ENCODE peak calls at places on chromosomes 1 and 21, in ten cellular contexts. V is tibial artery; F is ovary; U is adrenal gland; Q is heart right ventricle; O is right cardiac atrium; W is prostate gland; Z is naive thymus-derived CD4-positive, alpha-beta T cell; G is uterus; J is endothelial cell of umbilical vein. D is an unnamed sample.

GRCh38 chr1:212683357-212683722 is 16.3 kb downstream of the BATF3 start:
- DNase-seq in V (no peak), F (no peak), U (peak; percentile 38), Q (no peak), O (peak; percentile 34), W (no peak), Z (no peak), G (no peak), J (no peak), D (no peak)

GRCh38 chr1:226312065-226312464 is 3.1 kb upstream of the LIN9 start:
- DNase-seq in V (no peak), F (no peak), U (no peak), Q (no peak), O (no peak), W (no peak), Z (no peak), G (no peak), J (no peak), D (no peak)

GRCh38 chr1:59350521-59350920 is 53.6 kb downstream of the FGGY start:
- DNase-seq in V (no peak), F (no peak), U (no peak), Q (no peak), O (no peak), W (no peak), Z (no peak), G (no peak), J (no peak), D (no peak)

GRCh38 chr1:235783148-235783776 is 83.4 kb downstream of the LYST start:
- DNase-seq in V (no peak), F (peak; percentile 36), U (no peak), Q (no peak), O (no peak), W (no peak), Z (no peak), G (no peak), J (peak; percentile 52), D (no peak)

GRCh38 chr1:115134850-115135484 is 45.7 kb upstream of the TSPAN2 start:
- DNase-seq in V (peak; percentile 85), F (no peak), U (peak; percentile 4), Q (no peak), O (peak; percentile 22), W (no peak), Z (no peak), G (no peak), J (peak; percentile 12), D (no peak)

GRCh38 chr1:206784471-206784903 is 12.2 kb upstream of the IL10 start:
- DNase-seq in V (no peak), F (no peak), U (no peak), Q (no peak), O (no peak), W (no peak), Z (no peak), G (no peak), J (no peak), D (no peak)

GRCh38 chr21:36164427-36164784 is 7.8 kb downstream of the DOP1B start:
- DNase-seq in V (no peak), F (no peak), U (no peak), Q (no peak), O (no peak), W (peak; percentile 66), Z (no peak), G (no peak), J (no peak), D (no peak)

GRCh38 chr1:205526431-205526830 is 22.0 kb downstream of the CDK18 start:
- DNase-seq in V (no peak), F (peak; percentile 57), U (no peak), Q (no peak), O (no peak), W (no peak), Z (no peak), G (no peak), J (no peak), D (no peak)

GRCh38 chr1:94095112-94095637 is 25.8 kb downstream of the ABCA4 start:
- DNase-seq in V (peak; percentile 90), F (peak; percentile 91), U (peak; percentile 51), Q (peak; percentile 87), O (peak; percentile 89), W (peak; percentile 29), Z (no peak), G (peak; percentile 86), J (peak; percentile 97), D (peak; percentile 83)

GRCh38 chr1:94093996-94094395 is 27.0 kb downstream of the ABCA4 start:
- DNase-seq in V (no peak), F (no peak), U (peak; percentile 12), Q (no peak), O (no peak), W (no peak), Z (no peak), G (no peak), J (no peak), D (no peak)

GRCh38 chr1:94093351-94093750 is 27.6 kb downstream of the ABCA4 start:
- DNase-seq in V (no peak), F (no peak), U (no peak), Q (no peak), O (no peak), W (no peak), Z (no peak), G (no peak), J (no peak), D (no peak)

GRCh38 chr1:94095744-94096469 is 25.0 kb downstream of the ABCA4 start:
- DNase-seq in V (peak; percentile 74), F (no peak), U (peak; percentile 81), Q (peak; percentile 65), O (peak; percentile 71), W (no peak), Z (no peak), G (peak; percentile 64), J (no peak), D (peak; percentile 48)

DNA sequence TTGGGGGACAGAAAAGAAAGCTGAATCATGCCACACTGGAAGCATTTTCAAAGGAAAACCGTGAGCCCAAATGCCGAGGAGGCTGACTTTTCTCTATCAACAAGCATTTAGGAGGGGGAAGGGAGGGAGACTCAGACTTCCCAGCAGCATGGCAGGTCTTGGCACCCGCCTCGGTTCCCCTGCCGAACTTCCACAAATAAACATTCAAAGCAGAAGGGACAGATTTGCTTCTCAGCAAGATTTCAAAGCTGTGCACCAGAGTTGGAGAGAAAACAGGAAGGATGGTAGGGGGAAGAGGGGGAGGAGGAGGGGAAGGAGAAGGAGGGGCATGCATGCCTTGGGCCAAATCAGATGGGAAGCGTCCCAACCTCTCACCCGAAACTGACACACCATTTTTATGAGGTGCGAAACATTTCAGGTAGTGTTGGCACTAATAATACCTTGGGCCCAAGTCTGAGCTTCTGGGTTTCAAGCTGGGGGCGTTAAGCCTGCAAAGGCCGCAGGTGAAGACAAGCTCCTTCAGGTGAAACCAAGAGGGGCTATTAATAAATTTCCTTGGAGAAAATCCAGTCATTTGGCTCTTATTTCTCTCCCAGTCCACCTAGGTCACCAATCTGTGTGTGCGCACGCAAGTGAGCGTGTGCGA is 26.4 kb downstream of the ABCA4 start:
- DNase-seq in V (peak; percentile 90), F (peak; percentile 79), U (peak; percentile 73), Q (peak; percentile 83), O (peak; percentile 79), W (peak; percentile 61), Z (no peak), G (peak; percentile 66), J (peak; percentile 96), D (peak; percentile 55)
- H3K4me1 ChIP-seq in V (peaks cover 33% of the 10 kb centered on the region), F (peaks cover 35% of the 10 kb centered on the region), U (peaks cover 30% of the 10 kb centered on the region), Q (peaks cover 67% of the 10 kb centered on the region), O (peaks cover 20% of the 10 kb centered on the region), W (peaks cover 7% of the 10 kb centered on the region), Z (no peaks in the 10 kb centered on the region), G (peaks cover 19% of the 10 kb centered on the region), J (peaks cover 56% of the 10 kb centered on the region), D (peaks cover 32% of the 10 kb centered on the region)

GRCh38 chr1:172537366-172537765 is 4.4 kb downstream of the SUCO start:
- DNase-seq in V (no peak), F (no peak), U (no peak), Q (no peak), O (no peak), W (no peak), Z (no peak), G (no peak), J (no peak), D (no peak)
- H3K4me3 ChIP-seq in V (no peak overlapping the region), F (no peak overlapping the region), U (no peak overlapping the region), Q (no peak overlapping the region), O (no peak overlapping the region), W (no peak overlapping the region), Z (no peak overlapping the region), G (no peak overlapping the region), J (no peak overlapping the region), D (no peak overlapping the region)

DNA sequence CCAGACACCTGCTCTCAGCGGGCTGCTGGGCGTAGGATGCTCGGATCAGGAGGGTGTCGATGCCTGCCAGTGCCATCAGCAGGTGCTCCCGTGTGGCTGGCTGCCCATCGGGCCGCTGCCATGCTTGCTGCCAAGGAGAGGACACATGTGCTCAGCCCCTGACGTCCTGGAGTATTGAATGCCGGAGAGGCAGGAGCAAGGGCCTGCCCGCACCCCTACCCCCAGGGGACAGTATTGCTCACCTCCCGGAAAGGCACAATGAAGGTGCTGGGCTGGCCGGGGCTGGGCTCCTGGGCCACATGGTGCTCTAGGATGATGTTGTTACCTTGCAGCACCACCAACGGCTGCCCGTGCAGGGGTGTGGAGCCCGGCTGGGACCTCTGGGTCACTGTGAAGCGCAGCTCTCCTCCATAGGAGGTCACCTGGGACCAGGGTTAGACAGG is 61.5 kb downstream of the HSPG2 start:
- DNase-seq in V (no peak), F (no peak), U (no peak), Q (no peak), O (no peak), W (no peak), Z (no peak), G (no peak), J (no peak), D (no peak)
- H3K27ac ChIP-seq in V (peak overlapping the region; percentile 79), F (no peak overlapping the region), U (no peak overlapping the region), Q (peak overlapping the region; percentile 9), O (no peak overlapping the region), W (no peak overlapping the region), Z (no peak overlapping the region), G (no peak overlapping the region), J (no peak overlapping the region), D (no peak overlapping the region)

DNA sequence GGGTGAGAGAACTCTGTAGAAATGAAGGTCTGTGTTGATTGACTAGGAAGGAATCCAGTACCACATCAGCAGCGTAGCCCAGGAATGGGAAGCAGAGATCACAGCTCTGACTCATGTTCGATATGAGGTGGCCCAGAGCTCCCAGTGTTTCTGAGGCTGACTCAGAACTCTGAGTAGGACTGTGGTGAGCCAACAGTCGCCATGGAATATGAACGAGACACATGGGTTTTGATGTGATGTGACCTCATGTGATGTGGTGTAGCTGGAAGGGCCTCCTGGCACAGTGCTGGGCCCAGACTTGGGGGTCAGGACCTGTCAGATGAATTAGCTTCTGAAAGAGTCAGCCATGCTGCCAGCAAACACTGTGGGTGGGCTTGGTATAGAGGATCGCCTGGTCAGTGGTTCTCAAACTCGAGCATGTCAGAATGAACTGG is 237.0 kb downstream of the MRPL39 start:
- DNase-seq in V (no peak), F (no peak), U (peak; percentile 44), Q (no peak), O (no peak), W (no peak), Z (no peak), G (no peak), J (peak; percentile 75), D (no peak)
- H3K4me1 ChIP-seq in V (no peaks in the 10 kb centered on the region), F (no peaks in the 10 kb centered on the region), U (no peaks in the 10 kb centered on the region), Q (no peaks in the 10 kb centered on the region), O (no peaks in the 10 kb centered on the region), W (no peaks in the 10 kb centered on the region), Z (no peaks in the 10 kb centered on the region), G (no peaks in the 10 kb centered on the region), J (no peaks in the 10 kb centered on the region), D (no peaks in the 10 kb centered on the region)

DNA sequence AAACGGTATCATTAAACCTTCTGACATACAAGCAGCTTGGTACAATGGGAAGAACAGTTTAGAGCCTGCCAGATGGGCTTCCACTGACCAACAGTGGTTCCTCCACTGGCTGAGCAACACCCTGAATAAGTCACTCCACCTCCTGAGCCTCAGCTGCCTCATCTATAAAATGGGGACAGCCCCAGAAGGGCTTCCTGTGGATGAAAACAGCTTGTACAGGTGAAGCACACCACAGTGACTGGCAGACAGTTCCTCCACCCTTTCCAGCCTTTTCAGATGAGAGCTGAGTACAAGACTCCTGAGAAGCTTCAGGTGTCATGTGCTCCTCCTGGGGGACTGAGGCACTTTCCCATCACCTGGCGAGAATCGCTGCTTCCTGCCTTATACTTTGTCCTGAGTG is 2.1 kb downstream of the CAPZB start:
- DNase-seq in V (no peak), F (no peak), U (no peak), Q (no peak), O (no peak), W (no peak), Z (no peak), G (no peak), J (no peak), D (no peak)
- H3K4me3 ChIP-seq in V (peak overlapping the region; percentile 84), F (peak overlapping the region; percentile 98), U (no peak overlapping the region), Q (no peak overlapping the region), O (peak overlapping the region; percentile 93), W (peak overlapping the region; percentile 100), Z (peak overlapping the region; percentile 65), G (peak overlapping the region; percentile 99), J (no peak overlapping the region), D (no peak overlapping the region)